ENCODE peak calls at places on chromosome 6, in five cellular contexts. Z, V, A, X and P are unnamed samples.

GRCh38 chr6:7568021-7568420 is 22.0 kb upstream of the SNRNP48 start:
- DNase-seq in Z (no peak), V (no peak), A (peak; percentile 47), X (peak; percentile 58), P (no peak)

GRCh38 chr6:159693894-159694545 is 979 bp upstream of the SOD2 start:
- DNase-seq in Z (peak; percentile 55), V (peak; percentile 58), A (peak; percentile 30), X (peak; percentile 36), P (no peak)

GRCh38 chr6:30884521-30885480 is 482 bp downstream of the DDR1 start:
- DNase-seq in Z (no peak), V (peak; percentile 70), A (peak; percentile 40), X (peak; percentile 15), P (no peak)

GRCh38 chr6:6599468-6599873 is 11.0 kb downstream of the LY86 start:
- DNase-seq in Z (peak; percentile 45), V (no peak), A (no peak), X (no peak), P (no peak)

GRCh38 chr6:56902551-56903464 is 52.1 kb upstream of the BEND6 start:
- DNase-seq in Z (peak; percentile 9), V (peak; percentile 42), A (peak; percentile 82), X (peak; percentile 76), P (no peak)

GRCh38 chr6:28947831-28948270 is 24.1 kb upstream of the TRIM27 start:
- DNase-seq in Z (no peak), V (peak; percentile 77), A (no peak), X (peak; percentile 59), P (no peak)

GRCh38 chr6:113129991-113130390 is 727.2 kb upstream of the MARCKS start:
- DNase-seq in Z (no peak), V (no peak), A (peak; percentile 20), X (no peak), P (no peak)

GRCh38 chr6:45605971-45606370 is 228.2 kb upstream of the SUPT3H start:
- DNase-seq in Z (no peak), V (no peak), A (no peak), X (no peak), P (no peak)

GRCh38 chr6:40804905-40805304 is 217.7 kb upstream of the LRFN2 start:
- DNase-seq in Z (no peak), V (no peak), A (no peak), X (no peak), P (no peak)

GRCh38 chr6:14811760-14812428 is 434.0 kb upstream of the JARID2 start:
- DNase-seq in Z (no peak), V (no peak), A (peak; percentile 90), X (peak; percentile 80), P (no peak)

GRCh38 chr6:36135053-36135731 is 4.9 kb downstream of the MAPK13 start:
- DNase-seq in Z (no peak), V (no peak), A (no peak), X (no peak), P (no peak)

GRCh38 chr6:97049254-97050004 is 124.9 kb downstream of the KLHL32 start:
- DNase-seq in Z (no peak), V (peak; percentile 26), A (no peak), X (no peak), P (no peak)

GRCh38 chr6:338815-339262 is 46.6 kb downstream of the DUSP22 start:
- DNase-seq in Z (no peak), V (no peak), A (no peak), X (no peak), P (no peak)

GRCh38 chr6:110338820-110339470 is 19.2 kb downstream of the METTL24 start:
- DNase-seq in Z (no peak), V (no peak), A (no peak), X (peak; percentile 37), P (no peak)

GRCh38 chr6:68756454-68757375 is 121.6 kb downstream of the ADGRB3 start:
- DNase-seq in Z (no peak), V (no peak), A (no peak), X (no peak), P (no peak)

GRCh38 chr6:28880894-28881780 is 42.6 kb downstream of the TRIM27 start:
- DNase-seq in Z (peak; percentile 68), V (peak; percentile 82), A (peak; percentile 59), X (peak; percentile 75), P (peak; percentile 36)

GRCh38 chr6:26056583-26057350 is 30.5 kb upstream of the HFE start:
- DNase-seq in Z (no peak), V (peak; percentile 37), A (peak; percentile 14), X (peak; percentile 11), P (no peak)

GRCh38 chr6:112618796-112619195 is 271.7 kb downstream of the RFPL4B start:
- DNase-seq in Z (no peak), V (peak; percentile 18), A (peak; percentile 12), X (no peak), P (no peak)

GRCh38 chr6:39433630-39434029 is 111.1 kb upstream of the KCNK16 start:
- DNase-seq in Z (no peak), V (no peak), A (no peak), X (no peak), P (no peak)

GRCh38 chr6:134376785-134377184 is 58.9 kb upstream of the SGK1 start:
- DNase-seq in Z (no peak), V (no peak), A (no peak), X (no peak), P (no peak)

GRCh38 chr6:36364669-36365479 is 22.6 kb downstream of the ETV7 start:
- DNase-seq in Z (no peak), V (peak; percentile 73), A (peak; percentile 65), X (peak; percentile 53), P (no peak)

GRCh38 chr6:110389689-110390382 is 25.5 kb downstream of the DDO start:
- DNase-seq in Z (no peak), V (no peak), A (peak; percentile 4), X (no peak), P (no peak)

GRCh38 chr6:158630944-158631616 is 13.5 kb downstream of the DYNLT1 start:
- DNase-seq in Z (no peak), V (no peak), A (peak; percentile 65), X (peak; percentile 68), P (no peak)

GRCh38 chr6:1081566-1081965 is 230.3 kb upstream of the FOXQ1 start:
- DNase-seq in Z (no peak), V (no peak), A (no peak), X (peak; percentile 47), P (no peak)

GRCh38 chr6:293185-294174 is 1.2 kb downstream of the DUSP22 start:
- DNase-seq in Z (peak; percentile 50), V (no peak), A (peak; percentile 44), X (no peak), P (no peak)

GRCh38 chr6:257774-258173 is 34.5 kb upstream of the DUSP22 start:
- DNase-seq in Z (no peak), V (no peak), A (no peak), X (no peak), P (no peak)

GRCh38 chr6:98156580-98156979 is 677.8 kb upstream of the POU3F2 start:
- DNase-seq in Z (no peak), V (no peak), A (no peak), X (no peak), P (no peak)

DNA sequence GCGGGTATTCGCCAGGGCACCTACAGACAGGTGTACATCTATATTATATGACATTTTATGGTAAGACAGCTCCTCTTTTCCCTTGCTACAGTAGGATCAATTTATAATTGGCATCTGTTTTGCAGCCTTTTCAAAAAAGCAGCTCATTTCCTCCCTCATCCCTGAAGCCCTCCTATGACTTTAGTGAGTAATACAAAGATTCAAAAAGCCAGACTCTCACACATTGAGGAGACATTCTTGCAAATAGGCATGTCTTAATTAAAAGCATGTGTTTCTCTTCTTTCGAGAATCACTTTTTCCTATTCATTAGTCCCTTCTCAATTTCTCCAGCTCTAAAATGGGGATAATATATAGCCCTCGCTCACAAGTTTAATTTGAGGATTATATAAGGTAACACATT is 283.4 kb downstream of the TBC1D7 start:
- DNase-seq in Z (no peak), V (no peak), A (no peak), X (no peak), P (no peak)
- H3K27ac ChIP-seq in Z (no peak overlapping the region), V (no peak overlapping the region), A (no peak overlapping the region), X (no peak overlapping the region), P (no peak overlapping the region)

DNA sequence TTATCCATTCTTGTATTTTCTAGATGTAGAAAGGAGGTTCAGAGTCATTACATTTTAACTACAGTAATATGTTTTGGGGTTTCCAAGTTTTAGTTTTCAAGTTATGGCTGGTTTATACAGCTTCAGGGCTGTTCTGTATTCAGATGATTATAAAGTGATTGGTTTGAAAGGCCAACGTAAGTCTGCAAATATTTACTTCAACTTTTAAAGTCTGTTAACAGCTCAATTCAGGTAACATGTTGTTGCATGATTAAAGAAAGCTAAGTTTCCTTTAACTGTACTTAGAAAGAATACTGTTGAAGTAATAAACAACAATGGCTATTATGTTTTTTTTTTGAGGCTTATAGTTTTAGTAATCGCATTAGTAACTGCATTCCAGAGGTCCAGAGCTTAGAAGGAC is 22.8 kb upstream of the GCLC start:
- DNase-seq in Z (no peak), V (no peak), A (no peak), X (no peak), P (no peak)
- H3K27ac ChIP-seq in Z (no peak overlapping the region), V (peak overlapping the region; percentile 48), A (no peak overlapping the region), X (no peak overlapping the region), P (no peak overlapping the region)

GRCh38 chr6:169638388-169638787 is 63.4 kb downstream of the WDR27 start:
- DNase-seq in Z (no peak), V (no peak), A (no peak), X (no peak), P (no peak)
- H3K27ac ChIP-seq in Z (no peak overlapping the region), V (no peak overlapping the region), A (no peak overlapping the region), X (no peak overlapping the region), P (no peak overlapping the region)

GRCh38 chr6:145204258-145204766 is 531.0 kb downstream of the EPM2A start:
- DNase-seq in Z (no peak), V (no peak), A (no peak), X (no peak), P (no peak)
- H3K27ac ChIP-seq in Z (no peak overlapping the region), V (no peak overlapping the region), A (no peak overlapping the region), X (no peak overlapping the region), P (no peak overlapping the region)

GRCh38 chr6:3325210-3325609 is 66.5 kb downstream of the PSMG4 start:
- DNase-seq in Z (no peak), V (no peak), A (peak; percentile 78), X (peak; percentile 62), P (no peak)
- H3K27ac ChIP-seq in Z (no peak overlapping the region), V (peak overlapping the region; percentile 36), A (no peak overlapping the region), X (no peak overlapping the region), P (no peak overlapping the region)

GRCh38 chr6:165968409-165968807 is 199.2 kb downstream of the TBXT start:
- DNase-seq in Z (no peak), V (no peak), A (no peak), X (peak; percentile 25), P (no peak)

GRCh38 chr6:165971202-165971601 is 196.4 kb downstream of the TBXT start:
- DNase-seq in Z (no peak), V (no peak), A (no peak), X (no peak), P (no peak)

GRCh38 chr6:165967768-165968408 is 199.8 kb downstream of the TBXT start:
- DNase-seq in Z (no peak), V (no peak), A (no peak), X (peak; percentile 37), P (no peak)

GRCh38 chr6:165970001-165970400 is 197.7 kb downstream of the TBXT start:
- DNase-seq in Z (no peak), V (no peak), A (no peak), X (no peak), P (no peak)

GRCh38 chr6:165969184-165969583 is 198.5 kb downstream of the TBXT start:
- DNase-seq in Z (no peak), V (no peak), A (no peak), X (no peak), P (no peak)
- H3K27ac ChIP-seq in Z (no peak overlapping the region), V (no peak overlapping the region), A (no peak overlapping the region), X (no peak overlapping the region), P (no peak overlapping the region)

GRCh38 chr6:124131779-124132178 is 328.1 kb downstream of the NKAIN2 start:
- DNase-seq in Z (no peak), V (no peak), A (no peak), X (no peak), P (no peak)
- H3K27ac ChIP-seq in Z (no peak overlapping the region), V (no peak overlapping the region), A (no peak overlapping the region), X (no peak overlapping the region), P (no peak overlapping the region)